ENCODE peak calls at places on chromosome 20, in nine cellular contexts. G is stimulated activated naive B cell treated with anti-CD40 and anti-IgM and Interleukin-4, amounts not matched to agents 10 μg/mL and 1 μg/mL and 100 μg/mL, for 72 hours; S is activated B cell treated with CpG ODN at 0.5 μM for 24 hours; J is stimulated activated CD4-positive, alpha-beta T cell treated with anti-CD3 and anti-CD28 coated beads, Interleukin-1b, Interleukin-23, amount 100 ng/mL, for 1 hour; K is myocyte; N is cerebellar cortex; A is GM20000; B is fibroblast of lung; M is fibroblast of gingiva. C is an unnamed sample.

GRCh38 chr20:35283441-35284266 is 918 bp downstream of the EIF6 start:
- DNase-seq in G (no peak), A (no peak), J (no peak), K (peak), M (no peak), B (no peak), N (no peak), S (no peak), C (no peak)

GRCh38 chr20:50788868-50789125 is 6.1 kb upstream of the BCAS4 start:
- DNase-seq in S (no peak), G (no peak), N (no peak), J (no peak), A (no peak), M (no peak), K (no peak), B (peak), C (no peak)

GRCh38 chr20:44389871-44390270 is 34.4 kb downstream of the HNF4A start:
- DNase-seq in K (no peak), A (no peak), M (no peak), N (no peak), B (no peak), G (no peak), S (no peak), J (no peak), C (no peak)

GRCh38 chr20:31838646-31839292 is 6.6 kb downstream of the FOXS1 start:
- DNase-seq in J (no peak), G (no peak), K (no peak), A (no peak), B (no peak), N (no peak), S (no peak), M (no peak), C (no peak)

GRCh38 chr20:42915081-42915480 is 274.6 kb downstream of the PTPRT start:
- DNase-seq in G (no peak), N (no peak), A (no peak), K (no peak), B (no peak), J (no peak), M (no peak), S (no peak), C (no peak)

GRCh38 chr20:32482251-32483220 is 102.6 kb downstream of the NOL4L start:
- DNase-seq in B (no peak), A (peak), G (peak), N (no peak), S (peak), J (no peak), K (no peak), M (no peak), C (no peak)

GRCh38 chr20:17622086-17622850 is 52.4 kb downstream of the DSTN start:
- DNase-seq in G (no peak), K (no peak), S (peak), J (no peak), B (no peak), N (no peak), M (no peak), A (no peak), C (no peak)

GRCh38 chr20:17339000-17339399 is 112.2 kb downstream of the PCSK2 start:
- DNase-seq in S (no peak), B (no peak), G (no peak), J (no peak), A (no peak), M (no peak), N (no peak), K (no peak), C (no peak)

GRCh38 chr20:59911041-59911440 is 22.4 kb downstream of the SYCP2 start:
- DNase-seq in B (no peak), M (no peak), S (no peak), J (no peak), N (no peak), K (no peak), G (no peak), A (no peak), C (no peak)

GRCh38 chr20:44398303-44398702 is 42.8 kb downstream of the HNF4A start:
- DNase-seq in S (no peak), J (no peak), M (peak), A (no peak), N (no peak), B (peak), G (no peak), K (no peak), C (no peak)

GRCh38 chr20:56428388-56428787 is 16.3 kb downstream of the CASS4 start:
- DNase-seq in S (no peak), J (no peak), G (no peak), N (no peak), B (no peak), A (no peak), M (no peak), K (no peak), C (no peak)

GRCh38 chr20:22826306-22827230 is 208.5 kb upstream of the SSTR4 start:
- DNase-seq in J (no peak), K (no peak), S (no peak), G (no peak), N (no peak), B (no peak), A (no peak), M (no peak), C (no peak)

GRCh38 chr20:38805958-38806854 is 709 bp downstream of the PPP1R16B start:
- DNase-seq in M (no peak), J (no peak), G (peak), B (no peak), K (no peak), S (peak), N (no peak), A (peak), C (peak)

GRCh38 chr20:5842465-5842864 is 92.3 kb downstream of the SHLD1 start:
- DNase-seq in J (no peak), K (no peak), S (no peak), M (no peak), N (no peak), B (no peak), G (no peak), A (no peak), C (no peak)

GRCh38 chr20:57468523-57469417 is 56.2 kb downstream of the CTCFL start:
- DNase-seq in K (no peak), G (no peak), M (no peak), J (no peak), A (no peak), N (no peak), B (no peak), S (no peak), C (peak)

GRCh38 chr20:25720285-25720684 is 23.6 kb upstream of the ZNF337 start:
- DNase-seq in K (no peak), N (no peak), B (no peak), S (no peak), A (no peak), M (no peak), G (no peak), J (no peak), C (no peak)

GRCh38 chr20:38001173-38001875 is 31.9 kb downstream of the TTI1 start:
- DNase-seq in G (no peak), J (no peak), N (no peak), M (peak), B (peak), K (no peak), A (no peak), S (no peak), C (no peak)

GRCh38 chr20:63254536-63255384 is 497 bp upstream of the NKAIN4 start:
- DNase-seq in G (no peak), S (no peak), N (no peak), J (no peak), A (peak), K (no peak), B (no peak), M (no peak), C (no peak)

GRCh38 chr20:25148181-25148981 is 47.1 kb upstream of the ENTPD6 start:
- DNase-seq in N (peak), G (peak), K (peak), A (peak), S (peak), B (peak), M (peak), J (peak), C (peak)

GRCh38 chr20:62198931-62199330 is 16.1 kb downstream of the MTG2 start:
- DNase-seq in B (no peak), K (no peak), M (no peak), S (no peak), A (no peak), N (no peak), J (no peak), G (no peak), C (no peak)

GRCh38 chr20:17822540-17823155 is 122.9 kb downstream of the BANF2 start:
- DNase-seq in G (no peak), S (no peak), M (no peak), K (no peak), J (no peak), A (no peak), B (no peak), N (no peak), C (no peak)

GRCh38 chr20:52484438-52484837 is 292.9 kb upstream of the ZFP64 start:
- DNase-seq in J (no peak), B (no peak), S (no peak), K (peak), A (no peak), G (no peak), N (no peak), M (no peak), C (no peak)

GRCh38 chr20:13029687-13030510 is 21.1 kb downstream of the SPTLC3 start:
- DNase-seq in M (peak), B (peak), K (peak), J (no peak), N (no peak), S (no peak), G (no peak), A (no peak), C (no peak)

GRCh38 chr20:36391955-36392354 is 85.8 kb downstream of the DLGAP4 start:
- DNase-seq in M (no peak), A (no peak), N (no peak), K (no peak), J (no peak), B (no peak), S (no peak), G (no peak), C (no peak)

GRCh38 chr20:59024111-59024530 is 4.9 kb downstream of the TUBB1 start:
- DNase-seq in J (no peak), B (no peak), G (no peak), K (no peak), A (no peak), S (no peak), M (no peak), N (no peak), C (no peak)

GRCh38 chr20:11261533-11262000 is 587.8 kb upstream of the JAG1 start:
- DNase-seq in G (no peak), A (no peak), S (no peak), K (peak), M (peak), J (no peak), B (peak), N (no peak), C (peak)

GRCh38 chr20:9241721-9242427 is 173.0 kb downstream of the PLCB4 start:
- DNase-seq in J (no peak), N (no peak), B (no peak), G (no peak), S (no peak), K (peak), A (no peak), M (no peak), C (no peak)

GRCh38 chr20:31666258-31667042 is 28.7 kb downstream of the COX4I2 start:
- DNase-seq in G (no peak), M (peak), A (no peak), N (peak), K (no peak), S (no peak), B (peak), J (no peak), C (no peak)

GRCh38 chr20:46257887-46258286 is 50.4 kb downstream of the CDH22 start:
- DNase-seq in B (no peak), S (no peak), N (no peak), A (no peak), G (no peak), J (no peak), M (no peak), K (no peak), C (no peak)

GRCh38 chr20:6663104-6663503 is 104.4 kb upstream of the BMP2 start:
- DNase-seq in A (no peak), J (no peak), N (no peak), K (peak), M (no peak), B (no peak), S (no peak), G (no peak), C (peak)

GRCh38 chr20:23441850-23442313 is 2.4 kb downstream of the CSTL1 start:
- DNase-seq in B (peak), M (peak), K (peak), G (peak), J (peak), N (peak), S (peak), A (peak), C (peak)

GRCh38 chr20:20450461-20451027 is 82.6 kb downstream of the INSM1 start:
- DNase-seq in G (no peak), B (peak), S (no peak), J (no peak), M (peak), N (peak), K (no peak), A (no peak), C (no peak)

GRCh38 chr20:3323398-3323797 is 84.1 kb downstream of the DNAAF9 start:
- DNase-seq in M (no peak), G (no peak), A (no peak), S (no peak), K (no peak), B (peak), J (no peak), N (no peak), C (no peak)

GRCh38 chr20:16476032-16476431 is 97.2 kb downstream of the KIF16B start:
- DNase-seq in B (peak), A (peak), G (no peak), N (peak), J (no peak), K (peak), S (no peak), M (peak), C (peak)

GRCh38 chr20:58646703-58647102 is 4.4 kb upstream of the STX16 start:
- DNase-seq in G (no peak), M (no peak), K (peak), S (no peak), A (no peak), J (no peak), N (no peak), B (no peak), C (no peak)

GRCh38 chr20:56924976-56925695 is 296.0 kb downstream of the TFAP2C start:
- DNase-seq in K (no peak), G (no peak), M (no peak), N (peak), S (no peak), B (no peak), J (no peak), A (peak), C (no peak)

GRCh38 chr20:18669241-18670019 is 81.6 kb downstream of the DTD1 start:
- DNase-seq in N (no peak), A (no peak), K (no peak), S (no peak), B (no peak), J (no peak), M (no peak), G (no peak), C (no peak)

GRCh38 chr20:62134735-62135231 is 8.4 kb downstream of the PSMA7 start:
- DNase-seq in M (peak), J (no peak), S (no peak), N (no peak), A (no peak), B (peak), K (no peak), G (no peak), C (no peak)

GRCh38 chr20:23244207-23244915 is 106.2 kb upstream of the NXT1 start:
- DNase-seq in K (peak), G (no peak), B (peak), A (no peak), J (no peak), M (peak), S (no peak), N (no peak), C (no peak)

C was measured in GM12865.